ENCODE peak calls at places on chromosomes 5 and 9, in six cellular contexts. C is AG08395; Z is HS-5; U is T-helper 9 cell; D is activated naive CD4-positive, alpha-beta T cell treated with Interleukin-2 at 50 U/mL for 16 hours; M is NCI-H2081. I is an unnamed sample.

GRCh38 chr9:21096172-21096900 is 18.6 kb upstream of the IFNB1 start:
- DNase-seq in Z (no peak), D (peak), U (peak), M (no peak), C (peak), I (peak)

GRCh38 chr5:176702952-176703641 is 55.8 kb downstream of the TSPAN17 start:
- DNase-seq in D (no peak), C (no peak), M (no peak), U (no peak), Z (no peak), I (no peak)

GRCh38 chr5:43073597-43074546 is 33.8 kb upstream of the ANXA2R start:
- DNase-seq in U (peak), D (peak), M (peak), Z (no peak), C (peak), I (no peak)

GRCh38 chr9:76987594-76988200 is 31.8 kb upstream of the FOXB2 start:
- DNase-seq in Z (peak), M (peak), U (no peak), C (peak), D (no peak), I (no peak)

GRCh38 chr9:70113403-70114022 is 69.9 kb downstream of the MAMDC2 start:
- DNase-seq in Z (no peak), U (no peak), M (peak), C (peak), D (no peak), I (no peak)

GRCh38 chr5:107806271-107806670 is 135.5 kb upstream of the EFNA5 start:
- DNase-seq in M (no peak), U (no peak), Z (no peak), D (no peak), C (no peak), I (no peak)

GRCh38 chr5:151671979-151672378 is 14.7 kb downstream of the SPARC start:
- DNase-seq in D (no peak), C (no peak), M (no peak), U (no peak), Z (no peak), I (no peak)

GRCh38 chr9:117258201-117258866 is 156.5 kb downstream of the ASTN2 start:
- DNase-seq in M (no peak), U (no peak), Z (no peak), C (no peak), D (no peak), I (no peak)

GRCh38 chr9:108367188-108367587 is 488.6 kb downstream of the ACTL7B start:
- DNase-seq in Z (no peak), M (no peak), U (no peak), C (no peak), D (no peak), I (no peak)

GRCh38 chr9:78167356-78167755 is 68.5 kb upstream of the CEP78 start:
- DNase-seq in Z (no peak), C (no peak), U (no peak), D (no peak), M (no peak), I (no peak)

GRCh38 chr5:54774281-54775171 is 210.9 kb downstream of the ESM1 start:
- DNase-seq in M (no peak), U (no peak), C (peak), Z (no peak), D (no peak), I (no peak)

GRCh38 chr5:180646963-180647305 is 2.5 kb downstream of the FLT4 start:
- DNase-seq in D (no peak), U (no peak), Z (no peak), C (no peak), M (no peak), I (no peak)

GRCh38 chr9:33135086-33135958 is 31.8 kb downstream of the B4GALT1 start:
- DNase-seq in U (no peak), C (no peak), M (no peak), D (no peak), Z (no peak), I (no peak)

GRCh38 chr9:134545213-134546211 is 96.1 kb upstream of the COL5A1 start:
- DNase-seq in U (no peak), Z (no peak), M (no peak), C (peak), D (no peak), I (no peak)

GRCh38 chr5:31811210-31811609 is 172.3 kb downstream of the PDZD2 start:
- DNase-seq in Z (peak), U (no peak), C (peak), M (no peak), D (no peak), I (peak)

GRCh38 chr9:116958886-116959285 is 271.8 kb downstream of the TRIM32 start:
- DNase-seq in Z (no peak), U (no peak), C (no peak), D (no peak), M (no peak), I (no peak)

GRCh38 chr5:74375271-74375670 is 265.3 kb downstream of the ENC1 start:
- DNase-seq in Z (no peak), D (no peak), M (no peak), U (no peak), C (no peak), I (no peak)

GRCh38 chr9:124527781-124528180 is 20.6 kb upstream of the NR5A1 start:
- DNase-seq in C (no peak), Z (no peak), U (no peak), D (no peak), M (no peak), I (peak)

GRCh38 chr5:179229331-179229761 is 115.9 kb downstream of the ADAMTS2 start:
- DNase-seq in C (no peak), U (no peak), Z (no peak), D (no peak), M (no peak), I (no peak)

GRCh38 chr5:56169949-56170348 is 63.2 kb downstream of the ANKRD55 start:
- DNase-seq in Z (no peak), M (no peak), C (no peak), D (no peak), U (no peak), I (no peak)

GRCh38 chr9:95197692-95198271 is 119.7 kb downstream of the FANCC start:
- DNase-seq in U (no peak), M (no peak), Z (no peak), C (peak), D (no peak), I (peak)

GRCh38 chr9:97046228-97046627 is 7.3 kb upstream of the CTSV start:
- DNase-seq in D (no peak), C (no peak), M (peak), U (no peak), Z (no peak), I (no peak)

GRCh38 chr9:9170735-9171134 is 1371.2 kb upstream of the DMAC1 start:
- DNase-seq in C (no peak), Z (no peak), M (no peak), U (no peak), D (no peak), I (no peak)

GRCh38 chr5:135327429-135328127 is 71.5 kb downstream of the MACROH2A1 start:
- DNase-seq in U (no peak), D (no peak), C (no peak), Z (no peak), M (no peak), I (no peak)

I was measured in non-pigmented ciliary epithelial cell.